ENCODE peak calls at places on chromosomes 4 and X, in six cellular contexts. T is mucosa of descending colon, M is NCI-H526 treated with DMSO at 0.1 percent for 48 hours, Q is GM18507, Z is right lobe of liver, J is LoVo. F is an unnamed sample.

GRCh38 chr4:74015126-74015780 is 16.8 kb upstream of the CXCL5 start:
- DNase-seq in T (no peak), Z (no peak), J (no peak), Q (no peak), M (no peak), F (no peak)

GRCh38 chr4:83569967-83570366 is 34.1 kb downstream of the GPAT3 start:
- DNase-seq in Q (no peak), Z (no peak), J (no peak), M (no peak), T (no peak), F (no peak)

GRCh38 chr4:136750898-136751297 is 781.4 kb downstream of the PCDH18 start:
- DNase-seq in T (no peak), J (no peak), M (no peak), Z (no peak), Q (no peak), F (no peak)

GRCh38 chr4:180041576-180041975 is 2201.6 kb upstream of the TENM3 start:
- DNase-seq in J (no peak), Z (no peak), M (no peak), T (no peak), Q (no peak), F (no peak)

GRCh38 chr4:22487333-22487732 is 28.5 kb downstream of the ADGRA3 start:
- DNase-seq in J (no peak), Q (no peak), M (no peak), Z (no peak), T (no peak), F (peak; percentile 27)

GRCh38 chr4:105093975-105094374 is 52.7 kb upstream of the TET2 start:
- DNase-seq in M (no peak), T (no peak), Z (no peak), Q (no peak), J (no peak), F (no peak)

GRCh38 chr4:3680656-3681055 is 85.5 kb upstream of the ADRA2C start:
- DNase-seq in M (no peak), J (no peak), Z (no peak), Q (no peak), T (no peak), F (no peak)

GRCh38 chrX:41265615-41266014 is 68.3 kb upstream of the DDX3X start:
- DNase-seq in T (peak; percentile 13), Z (no peak), M (no peak), J (no peak), Q (no peak), F (no peak)

F was measured in WERI-Rb-1.